ENCODE peak calls at places on chromosome 1, in seven cellular contexts. One of them, this sample, is unnamed.

GRCh38 chr1:212962509-212962908 is 12.2 kb downstream of the VASH2 start:
- DNase-seq in GM23248: no peak
- DNase-seq in neural progenitor cell: no peak
- DNase-seq in HCT116: no peak
- DNase-seq in hepatocyte: no peak
- DNase-seq in MM.1S: no peak
- DNase-seq in OCI-LY7: no peak
- DNase-seq in this sample: no peak

GRCh38 chr1:66916320-66916719 is 8.3 kb downstream of the DNAI4 start:
- DNase-seq in GM23248: peak
- DNase-seq in neural progenitor cell: no peak
- DNase-seq in HCT116: no peak
- DNase-seq in hepatocyte: peak
- DNase-seq in MM.1S: no peak
- DNase-seq in OCI-LY7: no peak
- DNase-seq in this sample: no peak

GRCh38 chr1:33349778-33350610 is 29.1 kb upstream of the A3GALT2 start:
- DNase-seq in GM23248: peak
- DNase-seq in neural progenitor cell: peak
- DNase-seq in HCT116: peak
- DNase-seq in hepatocyte: peak
- DNase-seq in MM.1S: peak
- DNase-seq in OCI-LY7: peak
- DNase-seq in this sample: peak

GRCh38 chr1:45275054-45275453 is 51.6 kb upstream of the HPDL start:
- DNase-seq in GM23248: no peak
- DNase-seq in neural progenitor cell: peak
- DNase-seq in HCT116: no peak
- DNase-seq in hepatocyte: no peak
- DNase-seq in MM.1S: peak
- DNase-seq in OCI-LY7: no peak
- DNase-seq in this sample: peak

GRCh38 chr1:201944639-201945038 is 1.7 kb downstream of the LMOD1 start:
- DNase-seq in GM23248: peak
- DNase-seq in neural progenitor cell: no peak
- DNase-seq in HCT116: no peak
- DNase-seq in hepatocyte: no peak
- DNase-seq in MM.1S: no peak
- DNase-seq in OCI-LY7: no peak
- DNase-seq in this sample: no peak

GRCh38 chr1:117754061-117754969 is 148.5 kb downstream of the TENT5C start:
- DNase-seq in GM23248: peak
- DNase-seq in neural progenitor cell: peak
- DNase-seq in HCT116: peak
- DNase-seq in hepatocyte: peak
- DNase-seq in MM.1S: peak
- DNase-seq in OCI-LY7: peak
- DNase-seq in this sample: peak

GRCh38 chr1:15736035-15736665 is at the start of gene SLC25A34:
- DNase-seq in GM23248: no peak
- DNase-seq in neural progenitor cell: no peak
- DNase-seq in HCT116: no peak
- DNase-seq in hepatocyte: no peak
- DNase-seq in MM.1S: no peak
- DNase-seq in OCI-LY7: no peak
- DNase-seq in this sample: peak

GRCh38 chr1:12407050-12407961 is 177.5 kb downstream of the VPS13D start:
- DNase-seq in GM23248: peak
- DNase-seq in neural progenitor cell: no peak
- DNase-seq in HCT116: peak
- DNase-seq in hepatocyte: peak
- DNase-seq in MM.1S: no peak
- DNase-seq in OCI-LY7: no peak
- DNase-seq in this sample: peak

GRCh38 chr1:240073097-240073496 is 18.6 kb upstream of the FMN2 start:
- DNase-seq in GM23248: no peak
- DNase-seq in neural progenitor cell: peak
- DNase-seq in HCT116: no peak
- DNase-seq in hepatocyte: no peak
- DNase-seq in MM.1S: no peak
- DNase-seq in OCI-LY7: no peak
- DNase-seq in this sample: peak

GRCh38 chr1:6625579-6626149 is 996 bp downstream of the THAP3 start:
- DNase-seq in GM23248: peak
- DNase-seq in neural progenitor cell: no peak
- DNase-seq in HCT116: no peak
- DNase-seq in hepatocyte: peak
- DNase-seq in MM.1S: peak
- DNase-seq in OCI-LY7: peak
- DNase-seq in this sample: no peak

GRCh38 chr1:234941711-234942320 is 186.8 kb downstream of the TOMM20 start:
- DNase-seq in GM23248: no peak
- DNase-seq in neural progenitor cell: no peak
- DNase-seq in HCT116: no peak
- DNase-seq in hepatocyte: no peak
- DNase-seq in MM.1S: no peak
- DNase-seq in OCI-LY7: no peak
- DNase-seq in this sample: no peak

GRCh38 chr1:29673669-29674624 is 437.6 kb downstream of the PTPRU start:
- DNase-seq in GM23248: no peak
- DNase-seq in neural progenitor cell: no peak
- DNase-seq in HCT116: no peak
- DNase-seq in hepatocyte: no peak
- DNase-seq in MM.1S: no peak
- DNase-seq in OCI-LY7: no peak
- DNase-seq in this sample: no peak

GRCh38 chr1:20376880-20377494 is 86.3 kb downstream of the VWA5B1 start:
- DNase-seq in GM23248: peak
- DNase-seq in neural progenitor cell: peak
- DNase-seq in HCT116: peak
- DNase-seq in hepatocyte: peak
- DNase-seq in MM.1S: no peak
- DNase-seq in OCI-LY7: peak
- DNase-seq in this sample: peak
- TF ChIP-seq EZH2phosphoT487 in GM23248: no peak
- TF ChIP-seq EZH2phosphoT487 in neural progenitor cell: no peak
- TF ChIP-seq EZH2phosphoT487 in HCT116: no peak
- TF ChIP-seq EZH2phosphoT487 in hepatocyte: no peak
- TF ChIP-seq EZH2phosphoT487 in MM.1S: no peak
- TF ChIP-seq EZH2phosphoT487 in OCI-LY7: no peak
- TF ChIP-seq EZH2phosphoT487 in this sample: no peak

GRCh38 chr1:246647513-246647912 is 76.7 kb upstream of the SCCPDH start:
- DNase-seq in GM23248: peak
- DNase-seq in neural progenitor cell: no peak
- DNase-seq in HCT116: no peak
- DNase-seq in hepatocyte: no peak
- DNase-seq in MM.1S: no peak
- DNase-seq in OCI-LY7: no peak
- DNase-seq in this sample: peak
- TF ChIP-seq EZH2phosphoT487 in GM23248: no peak
- TF ChIP-seq EZH2phosphoT487 in neural progenitor cell: no peak
- TF ChIP-seq EZH2phosphoT487 in HCT116: no peak
- TF ChIP-seq EZH2phosphoT487 in hepatocyte: no peak
- TF ChIP-seq EZH2phosphoT487 in MM.1S: no peak
- TF ChIP-seq EZH2phosphoT487 in OCI-LY7: no peak
- TF ChIP-seq EZH2phosphoT487 in this sample: no peak

GRCh38 chr1:154453155-154453554 is 48.0 kb downstream of the IL6R start:
- DNase-seq in GM23248: peak
- DNase-seq in neural progenitor cell: no peak
- DNase-seq in HCT116: no peak
- DNase-seq in hepatocyte: no peak
- DNase-seq in MM.1S: no peak
- DNase-seq in OCI-LY7: no peak
- DNase-seq in this sample: no peak

GRCh38 chr1:154456631-154457030 is 45.4 kb upstream of the TDRD10 start:
- DNase-seq in GM23248: no peak
- DNase-seq in neural progenitor cell: no peak
- DNase-seq in HCT116: no peak
- DNase-seq in hepatocyte: no peak
- DNase-seq in MM.1S: no peak
- DNase-seq in OCI-LY7: no peak
- DNase-seq in this sample: no peak

GRCh38 chr1:154453577-154454352 is 48.3 kb upstream of the TDRD10 start:
- DNase-seq in GM23248: peak
- DNase-seq in neural progenitor cell: no peak
- DNase-seq in HCT116: no peak
- DNase-seq in hepatocyte: no peak
- DNase-seq in MM.1S: no peak
- DNase-seq in OCI-LY7: no peak
- DNase-seq in this sample: no peak

GRCh38 chr1:154459044-154459443 is 43.0 kb upstream of the TDRD10 start:
- DNase-seq in GM23248: no peak
- DNase-seq in neural progenitor cell: no peak
- DNase-seq in HCT116: no peak
- DNase-seq in hepatocyte: no peak
- DNase-seq in MM.1S: no peak
- DNase-seq in OCI-LY7: no peak
- DNase-seq in this sample: no peak

DNA sequence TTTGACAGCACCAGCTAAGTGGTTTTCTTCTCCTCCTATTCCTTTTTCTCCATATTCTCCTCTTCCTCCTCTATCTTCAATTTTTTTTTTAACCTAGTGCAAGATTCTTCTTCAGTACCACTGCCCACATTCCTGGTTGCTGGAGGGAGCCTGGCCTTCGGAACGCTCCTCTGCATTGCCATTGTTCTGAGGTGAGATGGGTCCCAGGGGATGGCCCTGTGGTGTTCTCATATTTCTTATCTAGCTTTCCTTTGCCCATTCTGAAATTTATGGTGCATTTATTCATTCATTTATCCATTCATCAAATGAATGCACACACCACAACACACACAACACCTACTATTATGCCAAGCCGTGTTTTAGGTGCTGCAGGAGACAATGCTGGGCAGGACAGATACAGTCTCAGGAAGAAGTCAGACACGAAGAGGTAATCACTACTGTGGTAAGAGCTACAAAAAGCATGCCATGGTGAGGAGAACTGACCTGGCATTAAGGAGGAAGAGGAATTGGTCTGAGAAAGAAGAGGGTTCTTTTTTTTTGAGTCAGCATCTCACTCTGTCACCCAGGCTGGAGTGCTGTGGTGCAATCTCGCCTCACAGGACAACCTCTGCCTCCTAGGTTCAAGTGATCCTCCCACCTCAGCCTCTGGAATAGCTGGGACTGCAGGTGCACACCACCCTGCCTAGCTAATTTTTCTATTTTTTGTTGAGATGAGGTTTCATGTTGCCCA is 47.5 kb upstream of the TDRD10 start:
- DNase-seq in GM23248: no peak
- DNase-seq in neural progenitor cell: no peak
- DNase-seq in HCT116: no peak
- DNase-seq in hepatocyte: no peak
- DNase-seq in MM.1S: no peak
- DNase-seq in OCI-LY7: no peak
- DNase-seq in this sample: no peak
- TF ChIP-seq EZH2phosphoT487 in GM23248: no peak
- TF ChIP-seq EZH2phosphoT487 in neural progenitor cell: no peak
- TF ChIP-seq EZH2phosphoT487 in HCT116: no peak
- TF ChIP-seq EZH2phosphoT487 in hepatocyte: no peak
- TF ChIP-seq EZH2phosphoT487 in MM.1S: no peak
- TF ChIP-seq EZH2phosphoT487 in OCI-LY7: no peak
- TF ChIP-seq EZH2phosphoT487 in this sample: no peak

DNA sequence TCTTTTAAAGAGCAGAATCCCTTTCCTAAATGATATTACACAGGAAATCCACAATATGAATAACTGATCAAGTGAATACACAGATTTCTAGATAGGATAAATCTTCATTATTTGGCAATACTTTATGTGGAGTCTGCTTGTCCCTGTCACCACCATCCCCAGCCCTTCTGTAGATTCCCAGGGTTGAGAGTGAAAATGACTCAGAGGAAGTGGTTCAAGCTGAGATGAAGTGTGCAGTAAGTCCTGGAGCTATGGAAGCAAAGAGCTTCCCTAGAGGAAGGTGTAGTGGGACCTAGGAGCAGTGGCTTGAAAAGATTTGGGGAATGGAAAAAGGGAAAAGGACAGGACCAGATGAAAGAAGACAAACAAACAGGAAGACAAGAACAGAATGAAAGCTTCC is 96.7 kb upstream of the CAMK1G start:
- DNase-seq in GM23248: peak
- DNase-seq in neural progenitor cell: no peak
- DNase-seq in HCT116: no peak
- DNase-seq in hepatocyte: no peak
- DNase-seq in MM.1S: no peak
- DNase-seq in OCI-LY7: no peak
- DNase-seq in this sample: no peak
- TF ChIP-seq EZH2phosphoT487 in GM23248: no peak
- TF ChIP-seq EZH2phosphoT487 in neural progenitor cell: no peak
- TF ChIP-seq EZH2phosphoT487 in HCT116: no peak
- TF ChIP-seq EZH2phosphoT487 in hepatocyte: no peak
- TF ChIP-seq EZH2phosphoT487 in MM.1S: no peak
- TF ChIP-seq EZH2phosphoT487 in OCI-LY7: no peak
- TF ChIP-seq EZH2phosphoT487 in this sample: no peak

This sample was measured in GM23338.